ENCODE peak calls at places on chromosome 3, in six cellular contexts. Y is lower lobe of right lung; T is ovary; I is A673; A is body of pancreas; S is CD8-positive, alpha-beta memory T cell. P is an unnamed sample.
A peak's percentile ranks its signal among the peaks of the same experiment; 100 is the strongest.

GRCh38 chr3:16370872-16371740 is 106.1 kb downstream of the OXNAD1 start:
- DNase-seq in I (no peak), T (no peak), Y (no peak), S (no peak), A (no peak), P (no peak)

GRCh38 chr3:158908187-158908762 is 106.4 kb downstream of the MFSD1 start:
- DNase-seq in A (no peak), Y (no peak), T (no peak), S (no peak), I (no peak), P (no peak)

GRCh38 chr3:125480656-125481374 is 39.2 kb downstream of the SNX4 start:
- DNase-seq in S (no peak), Y (no peak), I (no peak), A (no peak), T (no peak), P (no peak)

GRCh38 chr3:184733181-184733580 is 21.3 kb upstream of the MAGEF1 start:
- DNase-seq in I (no peak), Y (no peak), T (no peak), A (no peak), S (no peak), P (no peak)

GRCh38 chr3:161163297-161163696 is 57.8 kb upstream of the NMD3 start:
- DNase-seq in I (peak; percentile 36), S (no peak), A (no peak), T (no peak), Y (no peak), P (no peak)

GRCh38 chr3:72594615-72595215 is 253.5 kb downstream of the SHQ1 start:
- DNase-seq in I (no peak), Y (no peak), S (no peak), A (no peak), T (no peak), P (no peak)

GRCh38 chr3:179398574-179399249 is 51.2 kb downstream of the MFN1 start:
- DNase-seq in I (no peak), A (no peak), Y (no peak), T (no peak), S (no peak), P (no peak)

GRCh38 chr3:30199096-30199734 is 407.2 kb upstream of the TGFBR2 start:
- DNase-seq in S (peak; percentile 18), A (peak; percentile 73), T (peak; percentile 65), Y (peak; percentile 77), I (peak; percentile 80), P (peak; percentile 70)

GRCh38 chr3:61772439-61772838 is 211.1 kb downstream of the PTPRG start:
- DNase-seq in T (no peak), S (no peak), I (no peak), A (no peak), Y (no peak), P (no peak)

GRCh38 chr3:143241556-143241955 is 122.0 kb downstream of the CHST2 start:
- DNase-seq in Y (no peak), S (no peak), T (no peak), I (no peak), A (no peak), P (no peak)

GRCh38 chr3:25904248-25904647 is 114.4 kb downstream of the OXSM start:
- DNase-seq in S (no peak), T (no peak), A (peak; percentile 31), Y (no peak), I (peak; percentile 71), P (no peak)

GRCh38 chr3:175940243-175940642 is 1081.1 kb downstream of the NAALADL2 start:
- DNase-seq in T (no peak), A (no peak), I (peak; percentile 16), S (no peak), Y (no peak), P (no peak)

GRCh38 chr3:139732729-139733128 is 55.0 kb upstream of the NMNAT3 start:
- DNase-seq in Y (no peak), S (no peak), T (no peak), A (no peak), I (no peak), P (no peak)

GRCh38 chr3:177561769-177562360 is 364.6 kb upstream of the TBL1XR1 start:
- DNase-seq in I (no peak), A (no peak), T (no peak), S (no peak), Y (no peak), P (no peak)

GRCh38 chr3:43477600-43477999 is 144.2 kb downstream of the ANO10 start:
- DNase-seq in T (no peak), A (no peak), S (peak; percentile 83), Y (peak; percentile 50), I (no peak), P (no peak)

GRCh38 chr3:28118087-28118486 is 123.3 kb upstream of the CMC1 start:
- DNase-seq in Y (no peak), S (no peak), T (no peak), I (no peak), A (no peak), P (no peak)

GRCh38 chr3:58528629-58529028 is 8.4 kb downstream of the ACOX2 start:
- DNase-seq in S (no peak), T (no peak), A (peak; percentile 77), Y (no peak), I (peak; percentile 40), P (no peak)

GRCh38 chr3:133745981-133746721 is at the start of gene TF:
- DNase-seq in T (no peak), Y (no peak), I (no peak), S (no peak), A (no peak), P (peak; percentile 89)

GRCh38 chr3:133747373-133747772 is 1.2 kb downstream of the TF start:
- DNase-seq in S (no peak), A (no peak), T (no peak), I (no peak), Y (no peak), P (no peak)

GRCh38 chr3:133745108-133745507 is 1.1 kb upstream of the TF start:
- DNase-seq in Y (no peak), A (no peak), T (no peak), I (no peak), S (no peak), P (no peak)

GRCh38 chr3:133747907-133748639 is 1.9 kb downstream of the TF start:
- DNase-seq in S (no peak), Y (no peak), T (no peak), A (no peak), I (no peak), P (no peak)

DNA sequence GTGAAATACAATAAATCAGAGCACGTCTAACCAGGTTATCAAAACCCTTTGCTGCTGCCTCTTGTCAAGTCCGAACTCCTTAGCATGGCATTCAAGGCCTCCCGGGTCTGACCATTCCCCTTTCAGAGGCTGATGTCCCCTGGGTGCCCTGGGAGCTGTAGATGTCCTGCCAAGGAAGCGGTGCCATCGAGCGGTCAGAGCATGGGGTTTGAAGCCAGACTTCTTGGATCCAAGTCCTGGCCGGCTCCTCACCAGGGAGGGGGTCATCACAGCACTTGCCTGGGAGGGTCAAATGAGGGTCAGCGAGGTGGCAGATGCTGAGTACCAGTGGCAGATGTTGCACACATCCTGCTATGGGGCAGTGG is 511 bp downstream of the TF start:
- DNase-seq in A (no peak), T (no peak), Y (no peak), S (no peak), I (no peak), P (peak; percentile 55)
- H3K27ac ChIP-seq in A (no peak overlapping the region), T (no peak overlapping the region), Y (no peak overlapping the region), S (no peak overlapping the region), I (no peak overlapping the region), P (peak overlapping the region; percentile 99)

GRCh38 chr3:42128526-42128925 is 37.4 kb downstream of the TRAK1 start:
- DNase-seq in Y (no peak), A (no peak), I (no peak), T (no peak), S (no peak), P (no peak)
- H3K27ac ChIP-seq in Y (no peak overlapping the region), A (no peak overlapping the region), I (no peak overlapping the region), T (no peak overlapping the region), S (no peak overlapping the region), P (no peak overlapping the region)

GRCh38 chr3:13624021-13624420 is 75.1 kb downstream of the FBLN2 start:
- DNase-seq in A (no peak), S (no peak), I (no peak), Y (peak; percentile 27), T (no peak), P (no peak)

GRCh38 chr3:13624671-13625125 is 75.8 kb downstream of the FBLN2 start:
- DNase-seq in Y (peak; percentile 36), A (no peak), S (no peak), I (no peak), T (no peak), P (no peak)

GRCh38 chr3:13621381-13622221 is 72.7 kb downstream of the FBLN2 start:
- DNase-seq in I (no peak), A (no peak), Y (no peak), S (peak; percentile 56), T (no peak), P (no peak)

GRCh38 chr3:13622356-13622755 is 73.4 kb downstream of the FBLN2 start:
- DNase-seq in I (no peak), A (no peak), T (no peak), S (no peak), Y (no peak), P (no peak)

DNA sequence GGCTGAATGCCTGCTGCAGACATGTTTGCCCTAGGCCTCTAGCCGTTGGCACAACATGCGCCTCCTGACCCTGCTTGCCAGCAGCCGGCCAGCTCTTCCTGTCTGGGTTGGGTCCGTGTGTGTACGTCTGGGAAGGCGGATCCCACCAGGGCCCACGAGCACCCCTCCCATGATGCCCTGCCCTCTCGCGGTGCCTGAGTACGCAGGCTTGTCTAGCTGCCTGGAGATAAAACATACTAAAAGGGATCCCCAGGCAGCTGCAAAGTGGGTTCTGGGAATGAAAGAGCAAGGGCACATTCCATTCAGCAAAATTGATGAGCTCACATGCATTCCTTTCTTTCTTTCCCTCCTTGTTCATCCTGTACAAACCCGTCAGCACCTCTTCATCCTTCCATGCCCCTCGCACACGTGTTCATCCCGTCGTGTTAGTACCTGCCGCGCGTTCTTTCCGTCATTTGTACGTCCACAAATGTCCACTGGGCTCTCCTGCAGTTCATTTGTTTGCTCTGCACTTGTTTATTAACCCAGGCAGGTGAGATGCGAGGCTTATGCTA is 74.3 kb downstream of the FBLN2 start:
- DNase-seq in T (no peak), Y (peak; percentile 36), A (no peak), S (no peak), I (no peak), P (no peak)
- H3K27ac ChIP-seq in T (no peak overlapping the region), Y (no peak overlapping the region), A (no peak overlapping the region), S (no peak overlapping the region), I (no peak overlapping the region), P (no peak overlapping the region)

DNA sequence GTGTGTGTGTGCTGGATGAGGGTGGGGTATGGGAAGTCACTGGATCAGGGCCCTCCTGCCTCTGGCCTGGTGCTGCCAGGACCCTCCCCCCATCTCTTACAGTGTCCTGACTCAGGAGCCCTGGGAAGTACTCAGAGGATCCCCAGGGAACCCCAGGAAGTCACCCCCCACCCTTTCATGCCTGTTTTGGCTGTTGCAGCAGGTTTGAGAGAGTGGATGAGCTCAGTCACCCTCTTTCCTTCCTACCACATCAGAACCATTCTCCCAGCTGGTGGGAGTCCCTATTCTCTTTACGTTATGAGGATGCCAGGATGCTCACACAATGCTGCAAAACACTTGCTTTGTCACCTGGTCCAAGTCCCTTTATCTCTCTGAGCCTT is 59.0 kb downstream of the BDH1 start:
- DNase-seq in T (no peak), S (no peak), I (peak; percentile 61), Y (no peak), A (no peak), P (no peak)
- H3K27ac ChIP-seq in T (no peak overlapping the region), S (no peak overlapping the region), I (peak overlapping the region; percentile 72), Y (no peak overlapping the region), A (no peak overlapping the region), P (no peak overlapping the region)

GRCh38 chr3:13238687-13239466 is 165.6 kb upstream of the IQSEC1 start:
- DNase-seq in I (no peak), Y (no peak), A (no peak), T (no peak), S (no peak), P (no peak)
- H3K27ac ChIP-seq in I (no peak overlapping the region), Y (no peak overlapping the region), A (no peak overlapping the region), T (no peak overlapping the region), S (no peak overlapping the region), P (no peak overlapping the region)

P was measured in substantia nigra.